ENCODE peak calls at places on chromosomes 6 and 20, in nine cellular contexts. One of them, this sample, is unnamed. For H3K4me1 and H3K36me3, the result is how much of the 10 kb centered on the place peaks cover.

GRCh38 chr20:62523473-62524203 is 47.8 kb upstream of the GATA5 start:
- DNase-seq in mesendoderm: peak
- DNase-seq in psoas muscle: no peak
- DNase-seq in stomach: no peak
- DNase-seq in Karpas-422: peak
- DNase-seq in prostate gland: no peak
- DNase-seq in lung: no peak
- DNase-seq in lower lobe of right lung: no peak
- DNase-seq in tibial artery: no peak
- DNase-seq in this sample: no peak

GRCh38 chr20:53608456-53609413 is 15.1 kb upstream of the ZNF217 start:
- DNase-seq in tibial artery: no peak
- DNase-seq in psoas muscle: peak
- DNase-seq in lung: no peak
- DNase-seq in stomach: peak
- DNase-seq in mesendoderm: peak
- DNase-seq in prostate gland: peak
- DNase-seq in lower lobe of right lung: no peak
- DNase-seq in Karpas-422: no peak
- DNase-seq in this sample: peak

GRCh38 chr20:51549474-51549873 is 7.0 kb upstream of the NFATC2 start:
- DNase-seq in mesendoderm: no peak
- DNase-seq in Karpas-422: no peak
- DNase-seq in lung: no peak
- DNase-seq in prostate gland: no peak
- DNase-seq in stomach: no peak
- DNase-seq in psoas muscle: no peak
- DNase-seq in lower lobe of right lung: no peak
- DNase-seq in tibial artery: no peak
- DNase-seq in this sample: no peak

GRCh38 chr6:39439342-39440038 is 117.0 kb upstream of the KCNK16 start:
- DNase-seq in prostate gland: no peak
- DNase-seq in stomach: no peak
- DNase-seq in mesendoderm: no peak
- DNase-seq in psoas muscle: no peak
- DNase-seq in lung: no peak
- DNase-seq in lower lobe of right lung: no peak
- DNase-seq in tibial artery: no peak
- DNase-seq in Karpas-422: no peak
- DNase-seq in this sample: no peak

GRCh38 chr6:63272397-63272796 is 47.4 kb downstream of the LGSN start:
- DNase-seq in tibial artery: no peak
- DNase-seq in mesendoderm: peak
- DNase-seq in Karpas-422: peak
- DNase-seq in lung: no peak
- DNase-seq in psoas muscle: no peak
- DNase-seq in prostate gland: no peak
- DNase-seq in lower lobe of right lung: no peak
- DNase-seq in stomach: no peak
- DNase-seq in this sample: no peak

GRCh38 chr6:169189227-169189626 is 64.4 kb downstream of the THBS2 start:
- DNase-seq in lower lobe of right lung: no peak
- DNase-seq in stomach: no peak
- DNase-seq in Karpas-422: no peak
- DNase-seq in lung: no peak
- DNase-seq in mesendoderm: no peak
- DNase-seq in prostate gland: no peak
- DNase-seq in psoas muscle: no peak
- DNase-seq in tibial artery: no peak
- DNase-seq in this sample: no peak

GRCh38 chr6:101230866-101231265 is 162.6 kb upstream of the GRIK2 start:
- DNase-seq in mesendoderm: no peak
- DNase-seq in prostate gland: no peak
- DNase-seq in psoas muscle: no peak
- DNase-seq in lower lobe of right lung: no peak
- DNase-seq in lung: no peak
- DNase-seq in Karpas-422: no peak
- DNase-seq in stomach: no peak
- DNase-seq in tibial artery: no peak
- DNase-seq in this sample: no peak

GRCh38 chr20:5000263-5001173 is 792 bp downstream of the SLC23A2 start:
- DNase-seq in mesendoderm: peak
- DNase-seq in Karpas-422: no peak
- DNase-seq in stomach: peak
- DNase-seq in lower lobe of right lung: peak
- DNase-seq in prostate gland: peak
- DNase-seq in lung: peak
- DNase-seq in tibial artery: peak
- DNase-seq in psoas muscle: peak
- DNase-seq in this sample: peak

GRCh38 chr6:117487831-117488230 is 5.4 kb downstream of the DCBLD1 start:
- DNase-seq in prostate gland: no peak
- DNase-seq in tibial artery: no peak
- DNase-seq in lower lobe of right lung: no peak
- DNase-seq in lung: no peak
- DNase-seq in mesendoderm: no peak
- DNase-seq in psoas muscle: no peak
- DNase-seq in stomach: no peak
- DNase-seq in Karpas-422: no peak
- DNase-seq in this sample: no peak

GRCh38 chr6:158367824-158368223 is 55.6 kb downstream of the TULP4 start:
- DNase-seq in psoas muscle: no peak
- DNase-seq in lower lobe of right lung: no peak
- DNase-seq in stomach: no peak
- DNase-seq in Karpas-422: no peak
- DNase-seq in lung: no peak
- DNase-seq in prostate gland: no peak
- DNase-seq in mesendoderm: no peak
- DNase-seq in tibial artery: no peak
- DNase-seq in this sample: no peak

GRCh38 chr6:35722121-35722761 is 14.6 kb upstream of the ARMC12 start:
- DNase-seq in prostate gland: peak
- DNase-seq in mesendoderm: no peak
- DNase-seq in psoas muscle: peak
- DNase-seq in tibial artery: peak
- DNase-seq in Karpas-422: no peak
- DNase-seq in stomach: peak
- DNase-seq in lower lobe of right lung: no peak
- DNase-seq in lung: no peak
- DNase-seq in this sample: peak
- H3K4me1 ChIP-seq in prostate gland: half or more
- H3K4me1 ChIP-seq in mesendoderm: under half
- H3K4me1 ChIP-seq in psoas muscle: half or more
- H3K4me1 ChIP-seq in tibial artery: half or more
- H3K4me1 ChIP-seq in Karpas-422: under half
- H3K4me1 ChIP-seq in stomach: half or more
- H3K4me1 ChIP-seq in lower lobe of right lung: half or more
- H3K4me1 ChIP-seq in lung: under half
- H3K4me1 ChIP-seq in this sample: half or more

GRCh38 chr6:90273863-90274262 is 22.8 kb downstream of the BACH2 start:
- DNase-seq in prostate gland: no peak
- DNase-seq in mesendoderm: no peak
- DNase-seq in lower lobe of right lung: no peak
- DNase-seq in stomach: no peak
- DNase-seq in Karpas-422: no peak
- DNase-seq in tibial artery: no peak
- DNase-seq in psoas muscle: no peak
- DNase-seq in lung: no peak
- DNase-seq in this sample: no peak
- H3K4me3 ChIP-seq in prostate gland: no peak
- H3K4me3 ChIP-seq in mesendoderm: no peak
- H3K4me3 ChIP-seq in lower lobe of right lung: no peak
- H3K4me3 ChIP-seq in stomach: no peak
- H3K4me3 ChIP-seq in Karpas-422: no peak
- H3K4me3 ChIP-seq in tibial artery: no peak
- H3K4me3 ChIP-seq in psoas muscle: no peak
- H3K4me3 ChIP-seq in lung: no peak
- H3K4me3 ChIP-seq in this sample: no peak

DNA sequence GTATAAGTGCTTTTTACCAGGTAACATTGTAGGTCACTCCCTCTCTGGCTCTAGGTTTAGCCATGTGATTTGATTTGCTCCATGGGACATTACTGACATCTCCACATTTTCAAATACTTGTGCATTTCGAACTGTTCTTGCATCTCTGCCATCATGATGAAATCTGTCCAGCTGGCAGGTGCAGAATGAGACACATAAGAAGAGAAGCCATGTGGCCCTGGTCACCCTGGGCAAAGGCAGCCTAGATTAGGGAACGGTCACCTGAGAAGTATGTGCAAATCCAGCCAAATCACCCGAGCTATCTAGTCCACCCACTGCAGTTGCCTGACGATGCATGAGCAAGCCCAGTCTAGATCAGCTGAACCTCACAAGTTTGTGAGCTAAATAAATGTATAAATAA is 115.4 kb downstream of the PAK5 start:
- DNase-seq in tibial artery: no peak
- DNase-seq in psoas muscle: no peak
- DNase-seq in mesendoderm: no peak
- DNase-seq in Karpas-422: no peak
- DNase-seq in prostate gland: no peak
- DNase-seq in lower lobe of right lung: no peak
- DNase-seq in stomach: no peak
- DNase-seq in lung: no peak
- DNase-seq in this sample: no peak
- H3K36me3 ChIP-seq in tibial artery: under half
- H3K36me3 ChIP-seq in psoas muscle: under half
- H3K36me3 ChIP-seq in mesendoderm: under half
- H3K36me3 ChIP-seq in Karpas-422: under half
- H3K36me3 ChIP-seq in prostate gland: under half
- H3K36me3 ChIP-seq in lower lobe of right lung: under half
- H3K36me3 ChIP-seq in stomach: under half
- H3K36me3 ChIP-seq in lung: under half
- H3K36me3 ChIP-seq in this sample: under half

GRCh38 chr20:63529180-63529860 is 7.9 kb downstream of the PTK6 start:
- DNase-seq in lower lobe of right lung: no peak
- DNase-seq in Karpas-422: no peak
- DNase-seq in prostate gland: no peak
- DNase-seq in tibial artery: no peak
- DNase-seq in mesendoderm: no peak
- DNase-seq in psoas muscle: no peak
- DNase-seq in lung: no peak
- DNase-seq in stomach: no peak
- DNase-seq in this sample: no peak

GRCh38 chr20:63532449-63532971 is 4.7 kb downstream of the PTK6 start:
- DNase-seq in stomach: no peak
- DNase-seq in mesendoderm: no peak
- DNase-seq in lower lobe of right lung: peak
- DNase-seq in tibial artery: no peak
- DNase-seq in prostate gland: no peak
- DNase-seq in psoas muscle: peak
- DNase-seq in Karpas-422: no peak
- DNase-seq in lung: no peak
- DNase-seq in this sample: peak

GRCh38 chr20:63530788-63531160 is 6.4 kb downstream of the PTK6 start:
- DNase-seq in mesendoderm: no peak
- DNase-seq in lower lobe of right lung: no peak
- DNase-seq in tibial artery: no peak
- DNase-seq in prostate gland: no peak
- DNase-seq in Karpas-422: no peak
- DNase-seq in psoas muscle: no peak
- DNase-seq in stomach: peak
- DNase-seq in lung: no peak
- DNase-seq in this sample: peak

GRCh38 chr20:63531686-63532448 is 5.3 kb downstream of the PTK6 start:
- DNase-seq in prostate gland: no peak
- DNase-seq in tibial artery: no peak
- DNase-seq in lower lobe of right lung: no peak
- DNase-seq in lung: no peak
- DNase-seq in stomach: no peak
- DNase-seq in psoas muscle: peak
- DNase-seq in Karpas-422: no peak
- DNase-seq in mesendoderm: no peak
- DNase-seq in this sample: peak

GRCh38 chr20:63529861-63530787 is 7.1 kb downstream of the PTK6 start:
- DNase-seq in prostate gland: no peak
- DNase-seq in stomach: no peak
- DNase-seq in tibial artery: no peak
- DNase-seq in Karpas-422: no peak
- DNase-seq in mesendoderm: no peak
- DNase-seq in psoas muscle: peak
- DNase-seq in lower lobe of right lung: no peak
- DNase-seq in lung: no peak
- DNase-seq in this sample: no peak
- H3K4me1 ChIP-seq in prostate gland: under half
- H3K4me1 ChIP-seq in stomach: under half
- H3K4me1 ChIP-seq in tibial artery: under half
- H3K4me1 ChIP-seq in Karpas-422: under half
- H3K4me1 ChIP-seq in mesendoderm: under half
- H3K4me1 ChIP-seq in psoas muscle: under half
- H3K4me1 ChIP-seq in lower lobe of right lung: under half
- H3K4me1 ChIP-seq in lung: under half
- H3K4me1 ChIP-seq in this sample: under half

GRCh38 chr6:27149140-27149539 is 98.4 kb upstream of the PRSS16 start:
- DNase-seq in lower lobe of right lung: no peak
- DNase-seq in prostate gland: no peak
- DNase-seq in stomach: no peak
- DNase-seq in lung: no peak
- DNase-seq in mesendoderm: no peak
- DNase-seq in psoas muscle: no peak
- DNase-seq in tibial artery: no peak
- DNase-seq in Karpas-422: no peak
- DNase-seq in this sample: no peak
- H3K4me3 ChIP-seq in lower lobe of right lung: no peak
- H3K4me3 ChIP-seq in prostate gland: no peak
- H3K4me3 ChIP-seq in stomach: no peak
- H3K4me3 ChIP-seq in lung: no peak
- H3K4me3 ChIP-seq in mesendoderm: no peak
- H3K4me3 ChIP-seq in psoas muscle: no peak
- H3K4me3 ChIP-seq in tibial artery: no peak
- H3K4me3 ChIP-seq in Karpas-422: no peak
- H3K4me3 ChIP-seq in this sample: no peak